ENCODE peak calls at places on chromosomes 3 and 15, in seven cellular contexts. N, K, S, A, O, W and I are unnamed samples.

GRCh38 chr15:87610366-87610765 is 646.2 kb downstream of the NTRK3 start:
- DNase-seq in N (no peak), K (peak; percentile 65), S (no peak), A (no peak), O (no peak), W (peak; percentile 89), I (no peak)

GRCh38 chr3:51400169-51400568 is 9.1 kb downstream of the RBM15B start:
- DNase-seq in N (no peak), K (no peak), S (no peak), A (no peak), O (no peak), W (no peak), I (no peak)

GRCh38 chr3:106826861-106827311 is 550.4 kb upstream of the CCDC54 start:
- DNase-seq in N (no peak), K (peak; percentile 67), S (no peak), A (no peak), O (no peak), W (no peak), I (no peak)

GRCh38 chr3:38276081-38276916 is 5.8 kb upstream of the SLC22A14 start:
- DNase-seq in N (no peak), K (no peak), S (no peak), A (no peak), O (no peak), W (no peak), I (no peak)

GRCh38 chr3:143280984-143281383 is 161.4 kb downstream of the CHST2 start:
- DNase-seq in N (no peak), K (no peak), S (no peak), A (no peak), O (no peak), W (no peak), I (no peak)

GRCh38 chr15:76328962-76329361 is 7.6 kb upstream of the ISL2 start:
- DNase-seq in N (no peak), K (no peak), S (no peak), A (no peak), O (no peak), W (no peak), I (no peak)

GRCh38 chr15:97961067-97961954 is 808 bp downstream of the ARRDC4 start:
- DNase-seq in N (no peak), K (no peak), S (peak; percentile 13), A (peak; percentile 1), O (peak; percentile 2), W (peak; percentile 23), I (peak; percentile 34)

GRCh38 chr3:178310833-178311380 is 225.3 kb upstream of the KCNMB2 start:
- DNase-seq in N (no peak), K (no peak), S (no peak), A (no peak), O (no peak), W (no peak), I (no peak)

GRCh38 chr15:29925227-29926082 is 103.2 kb upstream of the TJP1 start:
- DNase-seq in N (peak; percentile 84), K (peak; percentile 72), S (peak; percentile 79), A (peak; percentile 71), O (peak; percentile 57), W (peak; percentile 73), I (peak; percentile 60)

GRCh38 chr15:52261498-52262242 is 33.9 kb downstream of the MYO5C start:
- DNase-seq in N (peak; percentile 65), K (peak; percentile 95), S (peak; percentile 93), A (peak; percentile 26), O (no peak), W (peak; percentile 7), I (peak; percentile 54)

GRCh38 chr3:79602385-79602784 is 165.4 kb downstream of the ROBO1 start:
- DNase-seq in N (no peak), K (no peak), S (no peak), A (no peak), O (no peak), W (no peak), I (no peak)

GRCh38 chr3:136069933-136070332 is 104.4 kb downstream of the PPP2R3A start:
- DNase-seq in N (no peak), K (no peak), S (no peak), A (no peak), O (no peak), W (no peak), I (no peak)

GRCh38 chr3:113117511-113118302 is 93.7 kb upstream of the BOC start:
- DNase-seq in N (no peak), K (peak; percentile 31), S (no peak), A (no peak), O (no peak), W (no peak), I (no peak)

GRCh38 chr3:7517979-7518378 is 657.1 kb downstream of the GRM7 start:
- DNase-seq in N (no peak), K (no peak), S (no peak), A (no peak), O (no peak), W (no peak), I (no peak)

DNA sequence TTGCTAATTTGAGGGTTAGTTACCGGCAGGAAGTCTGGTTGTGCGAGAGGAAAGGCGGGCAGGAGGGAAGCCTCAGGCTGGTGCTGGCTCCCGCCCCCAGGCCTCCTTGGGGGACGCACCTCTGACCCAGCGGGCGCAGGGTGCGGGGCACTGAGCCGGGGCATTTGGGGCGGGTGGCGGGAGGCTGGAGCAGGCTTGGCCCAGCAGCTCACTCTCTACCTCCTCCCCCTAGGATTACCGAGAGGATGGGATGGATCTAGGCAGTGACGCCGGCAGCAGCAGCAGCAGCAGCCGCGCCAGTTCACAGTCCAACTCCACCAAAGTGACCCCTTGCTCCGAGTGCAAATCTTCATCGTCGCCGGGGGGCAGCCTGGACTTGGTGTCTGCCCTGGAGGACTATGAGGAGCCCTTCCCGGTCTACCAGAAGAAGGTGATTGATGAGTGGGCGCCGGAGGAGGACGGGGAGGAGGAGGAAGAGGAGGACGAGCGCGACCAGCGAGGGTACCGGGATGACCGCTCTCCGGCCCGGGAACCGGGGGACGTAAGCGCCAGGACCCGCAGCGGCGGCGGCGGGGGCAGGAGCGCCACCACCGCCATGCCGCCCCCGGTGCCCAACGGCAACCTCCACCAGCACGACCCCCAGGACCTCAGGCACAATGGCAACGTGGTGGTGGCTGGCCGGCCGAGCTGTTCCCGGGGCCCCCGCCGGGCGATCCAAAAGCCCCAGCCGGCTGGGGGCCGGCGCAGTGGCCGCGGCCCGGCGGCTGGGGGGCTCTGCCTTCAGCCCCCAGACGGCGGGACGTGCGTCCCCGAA is 224.2 kb upstream of the IL12A start:
- DNase-seq in N (peak; percentile 68), K (no peak), S (no peak), A (no peak), O (no peak), W (peak; percentile 1), I (no peak)
- H3K4me3 ChIP-seq in N (peak overlapping the region; percentile 94), K (peak overlapping the region; percentile 80), S (peak overlapping the region; percentile 65), A (peak overlapping the region; percentile 79), O (peak overlapping the region; percentile 50), W (no peak overlapping the region), I (no peak overlapping the region)

GRCh38 chr3:166071-166470 is 30.5 kb upstream of the CHL1 start:
- DNase-seq in N (no peak), K (no peak), S (no peak), A (no peak), O (no peak), W (no peak), I (no peak)
- TF ChIP-seq MAX in N (no peak), K (no peak), S (no peak), A (no peak), O (no peak), W (no peak), I (no peak)

DNA sequence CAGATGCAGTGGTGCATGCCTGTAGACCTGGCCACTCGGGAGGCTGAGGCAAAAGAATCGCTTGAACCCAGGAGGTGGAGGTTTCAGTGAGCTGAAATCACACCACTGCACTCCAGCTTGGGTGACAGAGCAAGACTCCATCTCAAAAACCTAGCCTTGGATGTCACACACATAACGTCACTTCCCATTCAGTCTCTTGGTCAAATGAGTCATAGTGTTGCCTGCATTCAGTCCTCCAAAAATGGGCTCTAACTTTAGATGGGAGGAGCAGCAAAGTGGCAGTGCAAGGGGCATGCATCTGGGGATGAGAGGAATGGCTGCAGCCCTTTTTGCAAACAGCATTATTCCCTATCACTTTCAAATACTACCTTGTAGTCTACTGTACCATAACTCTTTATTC is 62.9 kb upstream of the AGBL1 start:
- DNase-seq in N (no peak), K (no peak), S (no peak), A (no peak), O (no peak), W (no peak), I (peak; percentile 4)
- H3K4me3 ChIP-seq in N (no peak overlapping the region), K (no peak overlapping the region), S (no peak overlapping the region), A (no peak overlapping the region), O (no peak overlapping the region), W (no peak overlapping the region), I (no peak overlapping the region)

GRCh38 chr3:13141991-13142412 is 68.8 kb upstream of the IQSEC1 start:
- DNase-seq in N (no peak), K (no peak), S (peak; percentile 38), A (no peak), O (no peak), W (peak; percentile 72), I (peak; percentile 64)
- TF ChIP-seq MAX in N (no peak), K (no peak), S (peak; percentile 91), A (no peak), O (no peak), W (peak; percentile 29), I (peak; percentile 69)

GRCh38 chr3:52434080-52434479 is 10.8 kb downstream of the SEMA3G start:
- DNase-seq in N (no peak), K (no peak), S (no peak), A (no peak), O (no peak), W (peak; percentile 23), I (no peak)

GRCh38 chr3:52434491-52435115 is 10.3 kb downstream of the SEMA3G start:
- DNase-seq in N (no peak), K (no peak), S (no peak), A (no peak), O (no peak), W (no peak), I (no peak)

GRCh38 chr3:52436500-52437106 is 8.3 kb downstream of the SEMA3G start:
- DNase-seq in N (no peak), K (no peak), S (no peak), A (no peak), O (no peak), W (no peak), I (peak; percentile 95)

GRCh38 chr3:52433328-52434060 is 11.4 kb downstream of the SEMA3G start:
- DNase-seq in N (no peak), K (no peak), S (no peak), A (no peak), O (no peak), W (no peak), I (no peak)

GRCh38 chr3:52435246-52436101 is 9.4 kb downstream of the SEMA3G start:
- DNase-seq in N (no peak), K (no peak), S (no peak), A (no peak), O (no peak), W (no peak), I (peak; percentile 63)
- H3K4me3 ChIP-seq in N (no peak overlapping the region), K (no peak overlapping the region), S (no peak overlapping the region), A (no peak overlapping the region), O (no peak overlapping the region), W (no peak overlapping the region), I (no peak overlapping the region)

DNA sequence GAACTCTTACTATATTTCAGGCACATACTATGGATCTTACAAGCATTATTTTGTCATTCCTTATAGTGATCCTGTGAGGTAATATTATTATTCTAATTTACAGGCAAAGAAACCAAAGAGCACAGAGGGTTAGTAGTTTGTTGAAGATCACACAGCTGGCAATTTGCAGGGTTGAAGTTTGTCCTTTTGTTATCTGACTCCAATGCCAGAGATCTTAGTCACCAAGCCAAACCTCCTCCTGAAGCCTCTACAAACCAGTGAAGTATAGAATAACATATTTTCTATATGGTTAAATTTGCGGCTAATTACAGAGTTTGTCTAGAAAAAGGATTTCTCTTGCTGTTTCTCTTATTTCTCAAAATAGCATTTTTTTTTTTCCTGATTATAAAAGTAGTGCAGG is 11.2 kb downstream of the ISLR2 start:
- DNase-seq in N (no peak), K (no peak), S (no peak), A (no peak), O (no peak), W (no peak), I (no peak)
- TF ChIP-seq MAX in N (no peak), K (no peak), S (no peak), A (no peak), O (no peak), W (no peak), I (no peak)